ENCODE peak calls at places on chromosomes 7 and 10, in five cellular contexts. One of them, this sample, is unnamed.

GRCh38 chr10:102657984-102658724 is 13.9 kb downstream of the TRIM8 start:
- DNase-seq in K562: no peak
- DNase-seq in HepG2: no peak
- DNase-seq in SK-N-SH: no peak
- DNase-seq in H1: no peak
- DNase-seq in this sample: no peak

GRCh38 chr7:92874567-92874966 is 38.2 kb upstream of the CDK6 start:
- DNase-seq in SK-N-SH: no peak
- DNase-seq in HepG2: no peak
- DNase-seq in K562: no peak
- DNase-seq in H1: no peak
- DNase-seq in this sample: no peak

GRCh38 chr7:67371429-67372305 is 375.0 kb downstream of the TYW1 start:
- DNase-seq in SK-N-SH: peak
- DNase-seq in K562: peak
- DNase-seq in HepG2: peak
- DNase-seq in H1: peak
- DNase-seq in this sample: peak

GRCh38 chr7:115274-115911 is 77.0 kb upstream of the FAM20C start:
- DNase-seq in K562: no peak
- DNase-seq in SK-N-SH: no peak
- DNase-seq in H1: no peak
- DNase-seq in HepG2: no peak
- DNase-seq in this sample: no peak

GRCh38 chr10:85548038-85548437 is 818.6 kb downstream of the GRID1 start:
- DNase-seq in K562: no peak
- DNase-seq in HepG2: peak
- DNase-seq in H1: no peak
- DNase-seq in SK-N-SH: peak
- DNase-seq in this sample: peak

GRCh38 chr7:57354679-57355338 is 95.2 kb upstream of the ZNF716 start:
- DNase-seq in H1: no peak
- DNase-seq in HepG2: no peak
- DNase-seq in K562: no peak
- DNase-seq in SK-N-SH: no peak
- DNase-seq in this sample: no peak

GRCh38 chr7:33423646-33424020 is 294.3 kb downstream of the BBS9 start:
- DNase-seq in SK-N-SH: no peak
- DNase-seq in HepG2: peak
- DNase-seq in H1: peak
- DNase-seq in K562: peak
- DNase-seq in this sample: peak

GRCh38 chr10:12194752-12195271 is 879 bp downstream of the NUDT5 start:
- DNase-seq in HepG2: no peak
- DNase-seq in SK-N-SH: peak
- DNase-seq in H1: no peak
- DNase-seq in K562: no peak
- DNase-seq in this sample: no peak

GRCh38 chr10:17764142-17764541 is 12.1 kb downstream of the TMEM236 start:
- DNase-seq in K562: no peak
- DNase-seq in H1: no peak
- DNase-seq in SK-N-SH: no peak
- DNase-seq in HepG2: no peak
- DNase-seq in this sample: no peak

GRCh38 chr10:59225211-59225610 is 48.8 kb downstream of the PHYHIPL start:
- DNase-seq in HepG2: no peak
- DNase-seq in SK-N-SH: no peak
- DNase-seq in K562: no peak
- DNase-seq in H1: no peak
- DNase-seq in this sample: no peak

GRCh38 chr10:113104071-113104470 is 154.0 kb downstream of the TCF7L2 start:
- DNase-seq in H1: no peak
- DNase-seq in HepG2: no peak
- DNase-seq in SK-N-SH: peak
- DNase-seq in K562: no peak
- DNase-seq in this sample: no peak

GRCh38 chr7:101701153-101701794 is 72.2 kb upstream of the MYL10 start:
- DNase-seq in SK-N-SH: no peak
- DNase-seq in H1: no peak
- DNase-seq in HepG2: no peak
- DNase-seq in K562: no peak
- DNase-seq in this sample: no peak

GRCh38 chr10:103745264-103746247 is 109.8 kb downstream of the SH3PXD2A start:
- DNase-seq in SK-N-SH: no peak
- DNase-seq in K562: no peak
- DNase-seq in HepG2: no peak
- DNase-seq in H1: no peak
- DNase-seq in this sample: no peak

GRCh38 chr7:21548491-21548890 is 5.7 kb downstream of the DNAH11 start:
- DNase-seq in K562: no peak
- DNase-seq in SK-N-SH: no peak
- DNase-seq in HepG2: no peak
- DNase-seq in H1: no peak
- DNase-seq in this sample: no peak

GRCh38 chr7:41977165-41977651 is 259.8 kb downstream of the GLI3 start:
- DNase-seq in H1: no peak
- DNase-seq in K562: peak
- DNase-seq in SK-N-SH: peak
- DNase-seq in HepG2: peak
- DNase-seq in this sample: no peak

GRCh38 chr10:113108180-113108835 is 158.3 kb downstream of the TCF7L2 start:
- DNase-seq in SK-N-SH: peak
- DNase-seq in K562: peak
- DNase-seq in H1: peak
- DNase-seq in HepG2: no peak
- DNase-seq in this sample: no peak

GRCh38 chr10:49187950-49188761 is at the start of gene TMEM273:
- DNase-seq in K562: peak
- DNase-seq in H1: no peak
- DNase-seq in SK-N-SH: no peak
- DNase-seq in HepG2: no peak
- DNase-seq in this sample: peak

GRCh38 chr10:104033401-104033930 is 52.2 kb downstream of the COL17A1 start:
- DNase-seq in H1: no peak
- DNase-seq in SK-N-SH: no peak
- DNase-seq in K562: no peak
- DNase-seq in HepG2: no peak
- DNase-seq in this sample: no peak

GRCh38 chr7:151271699-151272355 is 23.3 kb upstream of the SMARCD3 start:
- DNase-seq in HepG2: peak
- DNase-seq in K562: no peak
- DNase-seq in H1: no peak
- DNase-seq in SK-N-SH: no peak
- DNase-seq in this sample: no peak

GRCh38 chr10:95767884-95768556 is 12.1 kb downstream of the ENTPD1 start:
- DNase-seq in HepG2: no peak
- DNase-seq in K562: no peak
- DNase-seq in SK-N-SH: no peak
- DNase-seq in H1: no peak
- DNase-seq in this sample: no peak

GRCh38 chr7:117995850-117996650 is 122.8 kb upstream of the CTTNBP2 start:
- DNase-seq in SK-N-SH: no peak
- DNase-seq in H1: no peak
- DNase-seq in K562: no peak
- DNase-seq in HepG2: no peak
- DNase-seq in this sample: no peak

GRCh38 chr7:38756521-38756920 is 125.3 kb upstream of the AMPH start:
- DNase-seq in K562: no peak
- DNase-seq in H1: no peak
- DNase-seq in HepG2: no peak
- DNase-seq in SK-N-SH: no peak
- DNase-seq in this sample: no peak

GRCh38 chr7:108413782-108414492 is 42.3 kb downstream of the NRCAM start:
- DNase-seq in H1: no peak
- DNase-seq in K562: no peak
- DNase-seq in HepG2: no peak
- DNase-seq in SK-N-SH: no peak
- DNase-seq in this sample: no peak

GRCh38 chr7:90816511-90817142 is 220.5 kb downstream of the CDK14 start:
- DNase-seq in HepG2: peak
- DNase-seq in H1: no peak
- DNase-seq in K562: no peak
- DNase-seq in SK-N-SH: peak
- DNase-seq in this sample: peak

GRCh38 chr10:72068901-72069446 is 19.4 kb downstream of the SPOCK2 start:
- DNase-seq in HepG2: peak
- DNase-seq in SK-N-SH: peak
- DNase-seq in H1: no peak
- DNase-seq in K562: no peak
- DNase-seq in this sample: no peak

GRCh38 chr10:62175256-62175655 is 93.4 kb downstream of the RTKN2 start:
- DNase-seq in K562: no peak
- DNase-seq in SK-N-SH: no peak
- DNase-seq in HepG2: no peak
- DNase-seq in H1: no peak
- DNase-seq in this sample: no peak

GRCh38 chr10:88989824-88990527 is 622 bp upstream of the FAS start:
- DNase-seq in SK-N-SH: no peak
- DNase-seq in H1: no peak
- DNase-seq in HepG2: no peak
- DNase-seq in K562: no peak
- DNase-seq in this sample: no peak

GRCh38 chr10:70381491-70382421 is 669 bp downstream of the LRRC20 start:
- DNase-seq in HepG2: no peak
- DNase-seq in K562: peak
- DNase-seq in SK-N-SH: peak
- DNase-seq in H1: no peak
- DNase-seq in this sample: no peak

GRCh38 chr10:17851611-17852010 is 42.5 kb downstream of the MRC1 start:
- DNase-seq in HepG2: no peak
- DNase-seq in H1: no peak
- DNase-seq in SK-N-SH: no peak
- DNase-seq in K562: no peak
- DNase-seq in this sample: no peak

DNA sequence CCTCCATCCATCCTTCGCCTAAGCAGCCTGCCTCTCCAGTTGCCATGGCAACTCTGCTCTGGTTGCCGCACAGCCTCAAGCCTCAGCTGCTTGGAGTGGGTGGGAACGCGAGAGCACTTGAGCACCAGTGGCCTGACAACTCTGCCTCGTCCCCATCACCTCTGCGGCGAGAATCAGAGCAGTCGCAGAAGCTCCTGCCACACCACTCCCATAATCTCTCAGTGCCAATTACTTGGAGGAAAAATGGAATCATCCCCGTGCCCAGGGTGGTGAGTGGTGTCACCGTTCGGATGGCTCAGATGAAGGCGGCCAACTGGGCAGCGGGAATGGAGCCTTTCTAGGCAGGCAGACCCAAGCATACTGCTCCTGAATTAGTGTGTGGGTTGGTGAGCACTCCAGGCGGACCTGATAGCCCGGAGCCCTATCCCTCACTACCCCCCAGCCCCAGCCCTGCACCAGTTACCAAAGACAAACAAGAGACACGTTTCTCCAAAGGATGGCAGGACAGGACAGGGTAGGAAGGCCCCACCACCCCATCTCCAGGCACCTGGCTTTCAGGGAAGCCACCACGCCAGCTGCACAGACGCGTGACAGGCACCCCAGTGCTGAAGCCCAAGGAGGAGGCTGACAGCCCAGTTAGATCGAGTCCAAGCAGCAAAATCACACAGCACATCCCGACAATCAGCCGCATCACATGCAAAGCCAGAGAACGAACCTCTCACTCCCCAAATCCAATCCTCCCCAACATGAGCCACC is 335.4 kb downstream of the PTPRN2 start:
- DNase-seq in H1: no peak
- DNase-seq in HepG2: no peak
- DNase-seq in K562: no peak
- DNase-seq in SK-N-SH: peak
- DNase-seq in this sample: no peak
- TF ChIP-seq MAX in H1: no peak
- TF ChIP-seq MAX in HepG2: no peak
- TF ChIP-seq MAX in K562: no peak
- TF ChIP-seq MAX in SK-N-SH: no peak
- TF ChIP-seq MAX in this sample: no peak

GRCh38 chr7:5424689-5425506 is 1.3 kb upstream of the TNRC18 start:
- DNase-seq in H1: no peak
- DNase-seq in SK-N-SH: no peak
- DNase-seq in HepG2: peak
- DNase-seq in K562: no peak
- DNase-seq in this sample: no peak
- TF ChIP-seq GABPA in H1: no peak
- TF ChIP-seq GABPA in SK-N-SH: no peak
- TF ChIP-seq GABPA in HepG2: no peak
- TF ChIP-seq GABPA in K562: no peak
- TF ChIP-seq GABPA in this sample: no peak

GRCh38 chr7:111477462-111478225 is 84.6 kb downstream of the IMMP2L start:
- DNase-seq in HepG2: no peak
- DNase-seq in H1: no peak
- DNase-seq in K562: peak
- DNase-seq in SK-N-SH: no peak
- DNase-seq in this sample: no peak

GRCh38 chr7:111485981-111486380 is 76.3 kb downstream of the IMMP2L start:
- DNase-seq in K562: no peak
- DNase-seq in HepG2: no peak
- DNase-seq in SK-N-SH: no peak
- DNase-seq in H1: no peak
- DNase-seq in this sample: no peak

GRCh38 chr7:111486472-111487142 is 75.7 kb downstream of the IMMP2L start:
- DNase-seq in K562: peak
- DNase-seq in HepG2: peak
- DNase-seq in H1: no peak
- DNase-seq in SK-N-SH: peak
- DNase-seq in this sample: peak

DNA sequence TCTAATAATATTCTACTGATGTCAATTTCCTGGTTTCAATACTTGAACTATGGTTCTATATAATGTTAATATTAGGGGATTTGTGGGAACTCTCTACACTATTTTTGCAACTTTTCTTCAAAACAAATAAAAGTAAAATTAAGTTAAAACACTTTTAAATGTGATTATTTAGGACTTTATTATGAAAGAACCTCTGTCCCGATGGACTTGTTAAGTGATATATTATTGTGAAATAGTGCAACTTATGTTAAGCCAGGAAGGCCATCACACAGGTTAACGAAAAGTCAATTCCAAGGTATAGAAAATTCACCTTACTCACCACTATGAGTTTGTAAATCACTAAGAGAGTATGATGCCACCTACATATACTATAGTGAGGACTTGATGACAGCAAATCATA is 79.2 kb downstream of the IMMP2L start:
- DNase-seq in SK-N-SH: no peak
- DNase-seq in HepG2: no peak
- DNase-seq in K562: no peak
- DNase-seq in H1: no peak
- DNase-seq in this sample: no peak
- TF ChIP-seq MAX in SK-N-SH: no peak
- TF ChIP-seq MAX in HepG2: no peak
- TF ChIP-seq MAX in K562: no peak
- TF ChIP-seq MAX in H1: no peak
- TF ChIP-seq MAX in this sample: no peak

DNA sequence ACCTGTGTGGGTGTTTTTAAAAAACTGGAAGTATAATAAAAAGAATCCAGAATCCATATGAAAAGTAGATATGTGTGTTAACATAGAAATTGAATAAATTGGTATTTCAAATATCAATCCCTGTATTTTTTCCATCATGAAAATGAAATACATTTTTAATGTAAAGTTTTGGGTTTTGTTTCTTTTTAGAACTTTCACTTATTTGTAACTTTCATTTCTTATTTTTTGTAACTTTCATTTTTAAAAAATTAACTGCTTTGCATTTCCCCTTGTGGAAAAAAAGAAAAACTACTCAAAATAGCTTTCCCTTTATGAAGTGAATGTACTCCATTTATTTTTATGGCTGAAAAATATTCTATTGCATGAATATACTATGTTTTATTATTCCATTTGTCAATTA is 75.5 kb upstream of the SMNDC1 start:
- DNase-seq in SK-N-SH: no peak
- DNase-seq in HepG2: no peak
- DNase-seq in K562: no peak
- DNase-seq in H1: no peak
- DNase-seq in this sample: no peak
- TF ChIP-seq GABPA in SK-N-SH: no peak
- TF ChIP-seq GABPA in HepG2: no peak
- TF ChIP-seq GABPA in K562: no peak
- TF ChIP-seq GABPA in H1: no peak
- TF ChIP-seq GABPA in this sample: no peak

This sample was measured in GM12878.